ENCODE peak calls at places on chromosomes 3 and 15, in ten cellular contexts. One of them, this sample, is unnamed.

GRCh38 chr3:130709671-130710070 is 37.0 kb downstream of the PIK3R4 start:
- DNase-seq in GM23338: no peak
- DNase-seq in uterus: no peak
- DNase-seq in sigmoid colon: no peak
- DNase-seq in left ventricle myocardium inferior: no peak
- DNase-seq in cardiac muscle cell: peak
- DNase-seq in Panc1: no peak
- DNase-seq in CD4-positive, alpha-beta T cell: no peak
- DNase-seq in brain microvascular endothelial cell: no peak
- DNase-seq in foreskin keratinocyte: no peak
- DNase-seq in this sample: no peak

GRCh38 chr15:81133782-81134461 is at the start of gene CFAP161:
- DNase-seq in CD4-positive, alpha-beta T cell: no peak
- DNase-seq in sigmoid colon: peak
- DNase-seq in uterus: peak
- DNase-seq in GM23338: peak
- DNase-seq in cardiac muscle cell: peak
- DNase-seq in Panc1: no peak
- DNase-seq in foreskin keratinocyte: no peak
- DNase-seq in brain microvascular endothelial cell: peak
- DNase-seq in left ventricle myocardium inferior: peak
- DNase-seq in this sample: peak

GRCh38 chr15:47750030-47750739 is 32.9 kb downstream of the SEMA6D start:
- DNase-seq in cardiac muscle cell: peak
- DNase-seq in brain microvascular endothelial cell: peak
- DNase-seq in GM23338: no peak
- DNase-seq in sigmoid colon: no peak
- DNase-seq in CD4-positive, alpha-beta T cell: no peak
- DNase-seq in uterus: no peak
- DNase-seq in foreskin keratinocyte: peak
- DNase-seq in left ventricle myocardium inferior: no peak
- DNase-seq in Panc1: no peak
- DNase-seq in this sample: peak

GRCh38 chr15:60590935-60591490 is 112.1 kb upstream of the ICE2 start:
- DNase-seq in left ventricle myocardium inferior: peak
- DNase-seq in Panc1: no peak
- DNase-seq in sigmoid colon: peak
- DNase-seq in brain microvascular endothelial cell: peak
- DNase-seq in cardiac muscle cell: peak
- DNase-seq in CD4-positive, alpha-beta T cell: peak
- DNase-seq in foreskin keratinocyte: no peak
- DNase-seq in uterus: peak
- DNase-seq in GM23338: peak
- DNase-seq in this sample: peak

GRCh38 chr3:187473778-187474406 is 105.7 kb downstream of the RTP4 start:
- DNase-seq in cardiac muscle cell: no peak
- DNase-seq in left ventricle myocardium inferior: no peak
- DNase-seq in foreskin keratinocyte: no peak
- DNase-seq in CD4-positive, alpha-beta T cell: no peak
- DNase-seq in brain microvascular endothelial cell: no peak
- DNase-seq in sigmoid colon: no peak
- DNase-seq in Panc1: no peak
- DNase-seq in uterus: no peak
- DNase-seq in GM23338: peak
- DNase-seq in this sample: no peak

GRCh38 chr3:171353423-171353822 is 106.8 kb downstream of the TNIK start:
- DNase-seq in foreskin keratinocyte: peak
- DNase-seq in Panc1: no peak
- DNase-seq in left ventricle myocardium inferior: no peak
- DNase-seq in cardiac muscle cell: no peak
- DNase-seq in CD4-positive, alpha-beta T cell: no peak
- DNase-seq in brain microvascular endothelial cell: no peak
- DNase-seq in sigmoid colon: no peak
- DNase-seq in GM23338: no peak
- DNase-seq in uterus: no peak
- DNase-seq in this sample: no peak

GRCh38 chr3:45332901-45333407 is 55.4 kb upstream of the LARS2 start:
- DNase-seq in brain microvascular endothelial cell: no peak
- DNase-seq in uterus: no peak
- DNase-seq in GM23338: no peak
- DNase-seq in left ventricle myocardium inferior: no peak
- DNase-seq in cardiac muscle cell: no peak
- DNase-seq in foreskin keratinocyte: no peak
- DNase-seq in Panc1: no peak
- DNase-seq in sigmoid colon: no peak
- DNase-seq in CD4-positive, alpha-beta T cell: no peak
- DNase-seq in this sample: no peak

GRCh38 chr3:45560270-45561020 is 34.1 kb upstream of the LIMD1 start:
- DNase-seq in Panc1: no peak
- DNase-seq in uterus: peak
- DNase-seq in left ventricle myocardium inferior: peak
- DNase-seq in cardiac muscle cell: peak
- DNase-seq in brain microvascular endothelial cell: no peak
- DNase-seq in GM23338: no peak
- DNase-seq in CD4-positive, alpha-beta T cell: no peak
- DNase-seq in sigmoid colon: peak
- DNase-seq in foreskin keratinocyte: no peak
- DNase-seq in this sample: no peak

GRCh38 chr3:75294124-75294523 is 370.0 kb upstream of the FRG2C start:
- DNase-seq in brain microvascular endothelial cell: peak
- DNase-seq in foreskin keratinocyte: no peak
- DNase-seq in left ventricle myocardium inferior: no peak
- DNase-seq in uterus: peak
- DNase-seq in GM23338: peak
- DNase-seq in sigmoid colon: peak
- DNase-seq in CD4-positive, alpha-beta T cell: no peak
- DNase-seq in Panc1: no peak
- DNase-seq in cardiac muscle cell: peak
- DNase-seq in this sample: peak

GRCh38 chr3:82745544-82745943 is 984.1 kb upstream of the GBE1 start:
- DNase-seq in foreskin keratinocyte: peak
- DNase-seq in GM23338: no peak
- DNase-seq in left ventricle myocardium inferior: no peak
- DNase-seq in CD4-positive, alpha-beta T cell: no peak
- DNase-seq in brain microvascular endothelial cell: no peak
- DNase-seq in sigmoid colon: no peak
- DNase-seq in cardiac muscle cell: no peak
- DNase-seq in Panc1: no peak
- DNase-seq in uterus: no peak
- DNase-seq in this sample: no peak

GRCh38 chr3:69688400-69688799 is 50.9 kb upstream of the MITF start:
- DNase-seq in foreskin keratinocyte: no peak
- DNase-seq in cardiac muscle cell: no peak
- DNase-seq in brain microvascular endothelial cell: no peak
- DNase-seq in left ventricle myocardium inferior: no peak
- DNase-seq in GM23338: no peak
- DNase-seq in uterus: no peak
- DNase-seq in sigmoid colon: no peak
- DNase-seq in CD4-positive, alpha-beta T cell: no peak
- DNase-seq in Panc1: no peak
- DNase-seq in this sample: no peak

GRCh38 chr3:46495901-46496456 is 1.8 kb upstream of the RTP3 start:
- DNase-seq in left ventricle myocardium inferior: no peak
- DNase-seq in Panc1: no peak
- DNase-seq in foreskin keratinocyte: peak
- DNase-seq in sigmoid colon: no peak
- DNase-seq in cardiac muscle cell: no peak
- DNase-seq in CD4-positive, alpha-beta T cell: no peak
- DNase-seq in brain microvascular endothelial cell: peak
- DNase-seq in GM23338: no peak
- DNase-seq in uterus: no peak
- DNase-seq in this sample: peak

GRCh38 chr3:37017683-37018082 is 24.4 kb downstream of the MLH1 start:
- DNase-seq in brain microvascular endothelial cell: no peak
- DNase-seq in cardiac muscle cell: no peak
- DNase-seq in uterus: no peak
- DNase-seq in Panc1: no peak
- DNase-seq in CD4-positive, alpha-beta T cell: no peak
- DNase-seq in foreskin keratinocyte: no peak
- DNase-seq in sigmoid colon: no peak
- DNase-seq in left ventricle myocardium inferior: no peak
- DNase-seq in GM23338: no peak
- DNase-seq in this sample: no peak

GRCh38 chr15:77482570-77482969 is 61.9 kb downstream of the HMG20A start:
- DNase-seq in cardiac muscle cell: peak
- DNase-seq in sigmoid colon: no peak
- DNase-seq in CD4-positive, alpha-beta T cell: no peak
- DNase-seq in foreskin keratinocyte: no peak
- DNase-seq in left ventricle myocardium inferior: no peak
- DNase-seq in GM23338: no peak
- DNase-seq in uterus: no peak
- DNase-seq in Panc1: peak
- DNase-seq in brain microvascular endothelial cell: peak
- DNase-seq in this sample: peak

GRCh38 chr3:194671511-194671899 is 486 bp downstream of the LSG1 start:
- DNase-seq in sigmoid colon: no peak
- DNase-seq in cardiac muscle cell: peak
- DNase-seq in CD4-positive, alpha-beta T cell: no peak
- DNase-seq in brain microvascular endothelial cell: peak
- DNase-seq in uterus: no peak
- DNase-seq in foreskin keratinocyte: no peak
- DNase-seq in Panc1: no peak
- DNase-seq in left ventricle myocardium inferior: no peak
- DNase-seq in GM23338: peak
- DNase-seq in this sample: peak

GRCh38 chr3:197854596-197855343 is 63.7 kb downstream of the LRCH3 start:
- DNase-seq in uterus: no peak
- DNase-seq in CD4-positive, alpha-beta T cell: no peak
- DNase-seq in cardiac muscle cell: peak
- DNase-seq in Panc1: peak
- DNase-seq in brain microvascular endothelial cell: peak
- DNase-seq in foreskin keratinocyte: peak
- DNase-seq in left ventricle myocardium inferior: no peak
- DNase-seq in GM23338: peak
- DNase-seq in sigmoid colon: no peak
- DNase-seq in this sample: peak

GRCh38 chr15:85406916-85407315 is 26.5 kb downstream of the AKAP13 start:
- DNase-seq in foreskin keratinocyte: no peak
- DNase-seq in cardiac muscle cell: peak
- DNase-seq in uterus: no peak
- DNase-seq in sigmoid colon: no peak
- DNase-seq in brain microvascular endothelial cell: no peak
- DNase-seq in left ventricle myocardium inferior: no peak
- DNase-seq in Panc1: no peak
- DNase-seq in GM23338: no peak
- DNase-seq in CD4-positive, alpha-beta T cell: no peak
- DNase-seq in this sample: no peak
- H3K27ac ChIP-seq in foreskin keratinocyte: no peak
- H3K27ac ChIP-seq in cardiac muscle cell: no peak
- H3K27ac ChIP-seq in uterus: no peak
- H3K27ac ChIP-seq in sigmoid colon: peak
- H3K27ac ChIP-seq in brain microvascular endothelial cell: peak
- H3K27ac ChIP-seq in left ventricle myocardium inferior: peak
- H3K27ac ChIP-seq in Panc1: peak
- H3K27ac ChIP-seq in GM23338: no peak
- H3K27ac ChIP-seq in CD4-positive, alpha-beta T cell: no peak
- H3K27ac ChIP-seq in this sample: no peak

GRCh38 chr3:88221726-88222125 is 72.0 kb downstream of the C3orf38 start:
- DNase-seq in left ventricle myocardium inferior: no peak
- DNase-seq in GM23338: no peak
- DNase-seq in CD4-positive, alpha-beta T cell: no peak
- DNase-seq in foreskin keratinocyte: no peak
- DNase-seq in Panc1: no peak
- DNase-seq in brain microvascular endothelial cell: no peak
- DNase-seq in uterus: no peak
- DNase-seq in sigmoid colon: no peak
- DNase-seq in cardiac muscle cell: no peak
- DNase-seq in this sample: peak

GRCh38 chr3:88220126-88220525 is 70.4 kb downstream of the C3orf38 start:
- DNase-seq in brain microvascular endothelial cell: no peak
- DNase-seq in uterus: no peak
- DNase-seq in cardiac muscle cell: no peak
- DNase-seq in Panc1: no peak
- DNase-seq in sigmoid colon: no peak
- DNase-seq in foreskin keratinocyte: no peak
- DNase-seq in CD4-positive, alpha-beta T cell: no peak
- DNase-seq in GM23338: no peak
- DNase-seq in left ventricle myocardium inferior: no peak
- DNase-seq in this sample: no peak

GRCh38 chr3:88222343-88222742 is 72.6 kb downstream of the C3orf38 start:
- DNase-seq in left ventricle myocardium inferior: no peak
- DNase-seq in brain microvascular endothelial cell: no peak
- DNase-seq in sigmoid colon: no peak
- DNase-seq in Panc1: no peak
- DNase-seq in cardiac muscle cell: no peak
- DNase-seq in uterus: no peak
- DNase-seq in foreskin keratinocyte: no peak
- DNase-seq in GM23338: no peak
- DNase-seq in CD4-positive, alpha-beta T cell: no peak
- DNase-seq in this sample: peak

GRCh38 chr3:88219138-88219792 is 69.5 kb downstream of the C3orf38 start:
- DNase-seq in left ventricle myocardium inferior: no peak
- DNase-seq in sigmoid colon: no peak
- DNase-seq in foreskin keratinocyte: no peak
- DNase-seq in brain microvascular endothelial cell: peak
- DNase-seq in uterus: no peak
- DNase-seq in CD4-positive, alpha-beta T cell: no peak
- DNase-seq in GM23338: peak
- DNase-seq in Panc1: no peak
- DNase-seq in cardiac muscle cell: peak
- DNase-seq in this sample: peak
- TF ChIP-seq CTCF in left ventricle myocardium inferior: peak
- TF ChIP-seq CTCF in sigmoid colon: peak
- TF ChIP-seq CTCF in foreskin keratinocyte: peak
- TF ChIP-seq CTCF in brain microvascular endothelial cell: peak
- TF ChIP-seq CTCF in uterus: no peak
- TF ChIP-seq CTCF in CD4-positive, alpha-beta T cell: no peak
- TF ChIP-seq CTCF in GM23338: peak
- TF ChIP-seq CTCF in Panc1: peak
- TF ChIP-seq CTCF in cardiac muscle cell: peak
- TF ChIP-seq CTCF in this sample: peak

GRCh38 chr3:128537091-128537703 is 44.2 kb upstream of the GATA2 start:
- DNase-seq in brain microvascular endothelial cell: no peak
- DNase-seq in cardiac muscle cell: no peak
- DNase-seq in GM23338: no peak
- DNase-seq in Panc1: no peak
- DNase-seq in uterus: no peak
- DNase-seq in foreskin keratinocyte: no peak
- DNase-seq in sigmoid colon: no peak
- DNase-seq in left ventricle myocardium inferior: no peak
- DNase-seq in CD4-positive, alpha-beta T cell: no peak
- DNase-seq in this sample: no peak

GRCh38 chr3:128532007-128532983 is 39.3 kb upstream of the GATA2 start:
- DNase-seq in foreskin keratinocyte: no peak
- DNase-seq in brain microvascular endothelial cell: no peak
- DNase-seq in left ventricle myocardium inferior: no peak
- DNase-seq in cardiac muscle cell: no peak
- DNase-seq in uterus: no peak
- DNase-seq in CD4-positive, alpha-beta T cell: no peak
- DNase-seq in sigmoid colon: no peak
- DNase-seq in Panc1: no peak
- DNase-seq in GM23338: no peak
- DNase-seq in this sample: no peak
- H3K27ac ChIP-seq in foreskin keratinocyte: no peak
- H3K27ac ChIP-seq in brain microvascular endothelial cell: no peak
- H3K27ac ChIP-seq in left ventricle myocardium inferior: no peak
- H3K27ac ChIP-seq in cardiac muscle cell: no peak
- H3K27ac ChIP-seq in uterus: no peak
- H3K27ac ChIP-seq in CD4-positive, alpha-beta T cell: no peak
- H3K27ac ChIP-seq in sigmoid colon: no peak
- H3K27ac ChIP-seq in Panc1: no peak
- H3K27ac ChIP-seq in GM23338: no peak
- H3K27ac ChIP-seq in this sample: no peak

GRCh38 chr3:51798561-51798960 is 19.5 kb upstream of the IQCF6 start:
- DNase-seq in GM23338: peak
- DNase-seq in uterus: no peak
- DNase-seq in Panc1: no peak
- DNase-seq in cardiac muscle cell: no peak
- DNase-seq in CD4-positive, alpha-beta T cell: no peak
- DNase-seq in sigmoid colon: no peak
- DNase-seq in left ventricle myocardium inferior: no peak
- DNase-seq in foreskin keratinocyte: no peak
- DNase-seq in brain microvascular endothelial cell: no peak
- DNase-seq in this sample: no peak
- TF ChIP-seq CTCF in GM23338: no peak
- TF ChIP-seq CTCF in uterus: no peak
- TF ChIP-seq CTCF in Panc1: no peak
- TF ChIP-seq CTCF in cardiac muscle cell: no peak
- TF ChIP-seq CTCF in CD4-positive, alpha-beta T cell: no peak
- TF ChIP-seq CTCF in sigmoid colon: no peak
- TF ChIP-seq CTCF in left ventricle myocardium inferior: no peak
- TF ChIP-seq CTCF in foreskin keratinocyte: no peak
- TF ChIP-seq CTCF in brain microvascular endothelial cell: no peak
- TF ChIP-seq CTCF in this sample: no peak

This sample was measured in A673.